ENCODE peak calls at places on chromosome 3, in five cellular contexts. X, W, B, M and N are unnamed samples.

GRCh38 chr3:44984335-44984734 is 8.3 kb downstream of the EXOSC7 start:
- DNase-seq in X (no peak), M (no peak), B (no peak), W (no peak), N (no peak)

GRCh38 chr3:197454014-197454413 is 101.8 kb downstream of the BDH1 start:
- DNase-seq in B (peak; percentile 36), M (no peak), W (peak; percentile 27), X (peak; percentile 49), N (peak; percentile 40)

GRCh38 chr3:187804120-187805106 is 59.1 kb upstream of the BCL6 start:
- DNase-seq in X (no peak), W (no peak), M (no peak), B (no peak), N (no peak)

GRCh38 chr3:133487920-133488540 is 85.5 kb upstream of the CDV3 start:
- DNase-seq in X (peak; percentile 20), B (peak; percentile 53), W (no peak), M (peak; percentile 46), N (peak; percentile 58)

GRCh38 chr3:78644847-78645246 is 1123.0 kb downstream of the ROBO1 start:
- DNase-seq in W (no peak), B (no peak), M (no peak), X (no peak), N (no peak)

GRCh38 chr3:183536238-183536880 is 19.1 kb downstream of the KLHL6 start:
- DNase-seq in W (peak; percentile 93), M (no peak), X (no peak), B (no peak), N (no peak)

GRCh38 chr3:126927405-126927750 is 55.5 kb upstream of the PLXNA1 start:
- DNase-seq in X (no peak), B (peak; percentile 33), M (no peak), W (no peak), N (no peak)

GRCh38 chr3:143331336-143331735 is 211.8 kb downstream of the CHST2 start:
- DNase-seq in W (no peak), M (no peak), B (peak; percentile 56), X (no peak), N (no peak)

GRCh38 chr3:10779293-10779805 is 36.7 kb upstream of the SLC6A11 start:
- DNase-seq in W (no peak), X (no peak), B (no peak), M (no peak), N (no peak)

GRCh38 chr3:195030791-195031321 is 240.1 kb downstream of the XXYLT1 start:
- DNase-seq in B (no peak), W (no peak), X (peak; percentile 74), M (no peak), N (peak; percentile 53)

GRCh38 chr3:194761384-194761783 is 75.7 kb downstream of the FAM43A start:
- DNase-seq in M (no peak), X (no peak), B (no peak), W (no peak), N (no peak)

GRCh38 chr3:22358334-22358733 is 607.3 kb upstream of the ZNF385D start:
- DNase-seq in M (no peak), W (no peak), B (no peak), X (no peak), N (no peak)

GRCh38 chr3:132716372-132716771 is 5.8 kb downstream of the NPHP3 start:
- DNase-seq in W (no peak), M (no peak), X (no peak), B (no peak), N (no peak)

GRCh38 chr3:24605511-24605910 is 110.9 kb upstream of the THRB start:
- DNase-seq in X (no peak), M (no peak), W (no peak), B (no peak), N (no peak)

GRCh38 chr3:24596626-24597025 is 102.0 kb upstream of the THRB start:
- DNase-seq in W (no peak), B (peak; percentile 40), X (no peak), M (no peak), N (no peak)

GRCh38 chr3:24604215-24604614 is 109.6 kb upstream of the THRB start:
- DNase-seq in W (no peak), B (no peak), M (no peak), X (no peak), N (no peak)

GRCh38 chr3:24598691-24599090 is 104.0 kb upstream of the THRB start:
- DNase-seq in W (no peak), X (peak; percentile 42), B (peak; percentile 64), M (no peak), N (peak; percentile 64)

DNA sequence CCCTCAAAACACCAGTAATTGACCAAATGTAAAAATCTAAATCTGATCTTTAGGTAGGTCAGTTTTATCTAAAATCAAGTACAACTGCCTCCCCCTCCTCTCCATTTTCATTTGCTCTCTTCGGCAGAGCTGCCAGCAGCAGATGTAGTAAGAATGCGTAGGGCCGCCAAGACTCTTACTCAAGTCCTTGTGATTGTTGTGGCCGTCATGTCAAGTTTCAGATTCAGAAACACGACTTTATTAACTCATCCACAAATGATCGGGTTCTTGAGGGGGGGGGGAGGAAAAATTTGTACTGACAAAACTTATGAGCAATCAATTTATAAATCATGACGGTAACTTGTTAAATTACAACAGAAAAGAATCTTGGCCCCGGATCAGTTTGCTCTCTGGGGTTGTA is 106.8 kb upstream of the THRB start:
- DNase-seq in W (no peak), B (peak; percentile 26), X (no peak), M (no peak), N (no peak)
- H2AFZ ChIP-seq in W (no peak overlapping the region), B (no peak overlapping the region), X (no peak overlapping the region), M (no peak overlapping the region), N (no peak overlapping the region)

DNA sequence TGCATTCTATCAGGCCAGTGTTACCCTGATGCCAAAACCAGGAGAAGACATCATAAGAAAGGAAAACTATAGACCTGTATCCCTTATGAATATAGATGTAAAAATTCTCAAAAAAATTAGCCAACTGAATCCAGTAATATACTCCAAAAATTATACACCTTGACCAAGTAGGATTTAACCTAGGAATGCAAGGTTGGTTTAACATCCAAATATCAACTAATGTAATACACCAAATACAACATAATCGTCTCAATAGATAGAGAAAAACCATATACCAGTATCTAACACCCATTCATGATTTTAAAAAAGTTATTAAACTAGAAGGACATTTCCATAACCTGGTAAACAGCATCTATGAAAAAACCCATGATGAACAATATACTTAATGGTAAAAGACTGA is 56.5 kb upstream of the SELENOK start:
- DNase-seq in B (no peak), W (no peak), X (no peak), M (no peak), N (no peak)
- H3K4me3 ChIP-seq in B (no peak overlapping the region), W (no peak overlapping the region), X (no peak overlapping the region), M (no peak overlapping the region), N (no peak overlapping the region)

GRCh38 chr3:101853465-101853864 is 4.2 kb downstream of the NFKBIZ start:
- DNase-seq in X (no peak), M (no peak), W (no peak), B (no peak), N (no peak)
- H4K20me1 ChIP-seq in X (peaks cover 60% of the 10 kb centered on the region), M (peaks cover 24% of the 10 kb centered on the region), W (peaks cover 14% of the 10 kb centered on the region), B (peaks cover 13% of the 10 kb centered on the region), N (peaks cover 52% of the 10 kb centered on the region)

GRCh38 chr3:171874251-171874679 is 31.1 kb downstream of the TMEM212 start:
- DNase-seq in W (no peak), B (peak; percentile 91), M (no peak), X (peak; percentile 5), N (peak; percentile 71)
- H2AFZ ChIP-seq in W (no peak overlapping the region), B (no peak overlapping the region), M (no peak overlapping the region), X (no peak overlapping the region), N (no peak overlapping the region)